ENCODE peak calls at places on chromosomes 7 and 10, in five cellular contexts. A, L, U, G and J are unnamed samples.

GRCh38 chr10:42869977-42870350 is 87.4 kb downstream of the BMS1 start:
- DNase-seq in A (no peak), L (no peak), U (no peak), G (no peak), J (no peak)

GRCh38 chr7:94028768-94029167 is 24.6 kb upstream of the BET1 start:
- DNase-seq in A (no peak), L (peak), U (peak), G (peak), J (peak)

GRCh38 chr10:72011976-72012512 is 47.8 kb downstream of the CHST3 start:
- DNase-seq in A (no peak), L (no peak), U (no peak), G (no peak), J (no peak)

GRCh38 chr7:2609001-2609411 is 22.8 kb upstream of the TTYH3 start:
- DNase-seq in A (no peak), L (peak), U (peak), G (peak), J (peak)

GRCh38 chr7:150974468-150975391 is 3.4 kb downstream of the KCNH2 start:
- DNase-seq in A (no peak), L (no peak), U (no peak), G (peak), J (no peak)

GRCh38 chr7:132065973-132066611 is 509.7 kb upstream of the PODXL start:
- DNase-seq in A (no peak), L (peak), U (no peak), G (no peak), J (no peak)

GRCh38 chr7:90957883-90958282 is 306.4 kb upstream of the FZD1 start:
- DNase-seq in A (no peak), L (no peak), U (no peak), G (no peak), J (peak)

GRCh38 chr10:7567896-7568295 is 98.9 kb downstream of the ITIH5 start:
- DNase-seq in A (no peak), L (no peak), U (no peak), G (no peak), J (no peak)

GRCh38 chr10:103612462-103613365 is 119.2 kb downstream of the NEURL1 start:
- DNase-seq in A (no peak), L (peak), U (peak), G (no peak), J (peak)

GRCh38 chr10:75191821-75192568 is 18.6 kb upstream of the VDAC2 start:
- DNase-seq in A (peak), L (peak), U (peak), G (no peak), J (peak)

GRCh38 chr7:105399043-105399725 is 10.5 kb upstream of the SRPK2 start:
- DNase-seq in A (no peak), L (peak), U (peak), G (peak), J (peak)

GRCh38 chr10:120945801-120946302 is 94.7 kb downstream of the WDR11 start:
- DNase-seq in A (no peak), L (no peak), U (peak), G (no peak), J (peak)

GRCh38 chr7:49866076-49866735 is 92.8 kb downstream of the VWC2 start:
- DNase-seq in A (no peak), L (no peak), U (no peak), G (no peak), J (no peak)

GRCh38 chr7:142812437-142813215 is 41.9 kb downstream of the PRSS2 start:
- DNase-seq in A (no peak), L (no peak), U (no peak), G (peak), J (no peak)

GRCh38 chr7:100566018-100566531 is 7.6 kb downstream of the SAP25 start:
- DNase-seq in A (peak), L (no peak), U (no peak), G (no peak), J (no peak)

GRCh38 chr10:102509387-102509786 is 5.6 kb downstream of the SUFU start:
- DNase-seq in A (no peak), L (peak), U (peak), G (no peak), J (peak)

GRCh38 chr10:82245906-82246305 is 370.9 kb downstream of the NRG3 start:
- DNase-seq in A (no peak), L (peak), U (peak), G (no peak), J (peak)

GRCh38 chr7:22082886-22083710 is 137.4 kb upstream of the CDCA7L start:
- DNase-seq in A (peak), L (peak), U (peak), G (peak), J (peak)

DNA sequence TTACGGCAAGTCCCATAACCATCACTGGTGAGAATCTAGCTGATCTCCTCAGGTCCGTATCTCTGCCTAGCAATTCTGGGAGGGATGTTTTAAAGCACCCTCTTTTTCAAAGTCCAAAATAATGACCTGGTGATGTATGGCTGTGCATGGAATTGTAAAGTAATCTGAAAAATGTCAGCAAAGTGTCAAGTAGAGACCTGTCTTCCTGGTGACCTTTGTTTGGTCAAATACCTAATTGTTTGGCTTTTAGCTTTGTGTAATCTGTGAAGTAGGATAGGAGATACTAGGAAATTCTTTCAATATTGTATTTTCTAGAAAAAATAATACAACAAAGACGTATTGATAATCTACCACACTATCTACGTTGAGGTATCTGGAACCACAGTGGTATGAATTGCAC is 51.0 kb downstream of the ABCB5 start:
- DNase-seq in A (no peak), L (no peak), U (no peak), G (no peak), J (no peak)
- H3K4me3 ChIP-seq in A (no peak), L (no peak), U (no peak), G (no peak), J (no peak)

GRCh38 chr10:78438094-78438906 is 404.6 kb downstream of the RPS24 start:
- DNase-seq in A (no peak), L (no peak), U (no peak), G (peak), J (no peak)
- TF ChIP-seq CTCF in A (peak), L (peak), U (peak), G (peak), J (no peak)

DNA sequence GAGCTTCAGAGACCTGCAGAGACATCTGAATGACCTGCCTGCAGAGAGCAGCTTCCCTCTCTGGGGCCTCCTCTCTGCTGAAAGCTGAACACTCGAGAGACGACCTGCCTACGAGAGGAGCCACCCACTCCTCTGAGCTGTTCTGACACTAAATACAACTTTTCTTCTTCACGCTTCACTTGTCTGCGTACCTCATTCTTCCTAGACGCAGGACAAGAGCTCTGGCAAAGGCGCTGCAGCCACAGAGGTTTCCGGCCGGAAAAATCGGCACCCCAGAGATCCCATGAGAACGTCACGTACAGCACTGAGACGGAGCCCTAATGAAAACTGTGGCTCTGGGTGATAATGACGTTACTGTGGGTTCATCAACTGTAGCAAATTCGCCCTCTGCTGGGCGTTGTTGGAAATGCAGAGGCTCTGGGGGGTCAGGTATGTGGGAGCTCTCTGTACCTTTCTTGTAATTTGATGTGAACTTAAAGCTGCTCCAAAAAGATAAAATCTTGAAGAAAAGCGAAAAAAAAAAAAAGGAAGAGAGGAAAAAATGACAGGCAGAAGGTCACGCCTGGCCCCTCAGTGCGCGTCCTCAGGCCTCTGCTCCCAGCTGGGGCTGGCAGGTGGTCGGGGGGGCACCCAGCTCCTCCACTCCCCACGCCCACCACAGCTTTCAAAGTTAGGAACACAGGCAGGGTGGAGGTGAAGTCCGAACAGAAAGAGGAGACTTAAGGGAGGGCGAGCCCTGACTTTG is 120.7 kb downstream of the DYNC2I1 start:
- DNase-seq in A (peak), L (peak), U (peak), G (peak), J (peak)
- H3K4me3 ChIP-seq in A (peak), L (peak), U (peak), G (peak), J (peak)

DNA sequence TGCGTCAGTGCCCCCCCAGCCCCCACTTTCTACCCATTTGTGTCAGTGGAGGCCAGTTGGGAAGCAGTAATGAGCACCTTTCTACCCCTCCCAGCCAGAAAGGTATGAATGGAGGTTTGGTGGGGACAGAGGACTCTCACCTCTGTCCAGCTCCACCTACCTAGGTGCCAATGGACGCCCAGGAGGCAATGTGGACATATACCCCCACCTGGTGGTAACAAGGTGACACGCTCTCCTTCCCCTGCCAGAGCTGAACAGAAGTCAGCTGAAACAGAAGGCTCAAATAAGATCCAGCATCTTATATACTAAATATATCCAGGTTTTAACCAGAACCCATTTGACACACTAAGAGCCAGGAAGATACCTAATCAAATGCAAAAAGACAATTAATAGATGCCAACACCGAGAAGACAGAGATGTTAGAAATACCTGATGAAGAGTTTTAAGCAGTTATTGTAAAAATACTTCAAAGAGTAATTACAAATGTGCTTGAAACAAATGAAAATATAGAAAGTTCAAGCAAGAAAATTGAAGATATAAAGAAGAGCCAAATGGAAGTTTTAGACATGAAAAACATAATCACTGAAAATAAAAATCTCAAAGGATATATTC is 18.4 kb upstream of the SORCS3 start:
- DNase-seq in A (peak), L (peak), U (peak), G (peak), J (no peak)
- TF ChIP-seq CTCF in A (peak), L (peak), U (peak), G (peak), J (no peak)

GRCh38 chr10:114715171-114715670 is 57.1 kb upstream of the ABLIM1 start:
- DNase-seq in A (no peak), L (peak), U (peak), G (no peak), J (peak)

GRCh38 chr10:114716811-114717404 is 58.8 kb upstream of the ABLIM1 start:
- DNase-seq in A (no peak), L (peak), U (no peak), G (no peak), J (no peak)

GRCh38 chr10:114714281-114714741 is 56.2 kb upstream of the ABLIM1 start:
- DNase-seq in A (no peak), L (peak), U (peak), G (no peak), J (peak)

GRCh38 chr10:114711487-114712250 is 53.6 kb upstream of the ABLIM1 start:
- DNase-seq in A (no peak), L (no peak), U (no peak), G (no peak), J (no peak)

DNA sequence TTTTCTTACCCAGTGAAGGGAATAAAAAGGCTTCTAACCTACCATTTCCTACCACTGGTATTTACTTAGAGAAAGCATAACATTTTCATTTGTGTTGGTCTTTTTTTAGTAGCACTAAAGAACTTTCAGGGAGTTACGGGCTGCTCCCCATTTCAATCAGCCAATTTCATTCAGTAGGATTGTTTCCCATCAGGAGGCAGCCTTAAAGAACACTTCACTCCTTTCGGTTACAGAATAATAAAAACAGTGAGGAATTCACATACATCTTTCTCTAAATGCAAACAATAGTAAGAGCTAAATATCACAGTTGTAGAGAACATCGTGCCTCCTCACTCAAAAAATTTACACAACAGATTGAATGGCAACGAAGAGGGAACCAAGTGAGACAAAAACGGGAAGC is 55.5 kb upstream of the ABLIM1 start:
- DNase-seq in A (no peak), L (no peak), U (no peak), G (no peak), J (no peak)
- H3K4me3 ChIP-seq in A (no peak), L (no peak), U (no peak), G (no peak), J (no peak)

GRCh38 chr7:48042216-48042615 is 6.9 kb downstream of the C7orf57 start:
- DNase-seq in A (no peak), L (no peak), U (peak), G (no peak), J (no peak)

GRCh38 chr7:48040944-48041664 is 5.8 kb downstream of the C7orf57 start:
- DNase-seq in A (no peak), L (no peak), U (no peak), G (no peak), J (no peak)

GRCh38 chr7:48035967-48036478 is 680 bp downstream of the C7orf57 start:
- DNase-seq in A (no peak), L (peak), U (peak), G (no peak), J (peak)

GRCh38 chr7:48041665-48041995 is 6.3 kb downstream of the C7orf57 start:
- DNase-seq in A (no peak), L (peak), U (peak), G (no peak), J (peak)

GRCh38 chr7:48038815-48039496 is 3.6 kb downstream of the C7orf57 start:
- DNase-seq in A (no peak), L (no peak), U (no peak), G (no peak), J (no peak)
- TF ChIP-seq CTCF in A (no peak), L (no peak), U (no peak), G (no peak), J (no peak)